ENCODE peak calls at places on chromosomes 2 and 18, in seven cellular contexts. F is fibroblast of lung, L is MG63, T is endodermal cell, C is cardiac muscle cell, U is aorta, Y is AG04450. P is an unnamed sample. For H3K9me3, the result is how much of the 10 kb centered on the place peaks cover.

GRCh38 chr2:150020937-150021673 is 433.5 kb upstream of the MMADHC start:
- DNase-seq in T (no peak), U (no peak), F (no peak), Y (no peak), L (no peak), C (peak), P (no peak)

GRCh38 chr2:30722936-30723725 is 84.1 kb downstream of the CAPN13 start:
- DNase-seq in Y (no peak), L (no peak), F (no peak), T (peak), C (no peak), U (no peak), P (no peak)

GRCh38 chr18:56068030-56068671 is 480.2 kb upstream of the TCF4 start:
- DNase-seq in L (no peak), C (no peak), U (no peak), F (peak), Y (peak), T (no peak), P (no peak)

GRCh38 chr2:229342376-229342775 is 71.3 kb upstream of the PID1 start:
- DNase-seq in L (peak), F (peak), C (peak), U (peak), Y (no peak), T (peak), P (no peak)

GRCh38 chr2:42048318-42049251 is 764 bp downstream of the PKDCC start:
- DNase-seq in Y (no peak), L (peak), F (peak), C (peak), U (peak), T (peak), P (no peak)

GRCh38 chr2:27735263-27735904 is 36.1 kb upstream of the MRPL33 start:
- DNase-seq in T (peak), F (peak), Y (peak), L (peak), C (peak), U (peak), P (peak)

GRCh38 chr2:239304533-239305221 is 96.1 kb downstream of the HDAC4 start:
- DNase-seq in C (no peak), L (no peak), Y (no peak), T (peak), U (peak), F (no peak), P (no peak)

GRCh38 chr18:50659091-50660003 is 99.5 kb downstream of the MAPK4 start:
- DNase-seq in T (peak), L (peak), Y (no peak), C (peak), U (no peak), F (peak), P (no peak)

GRCh38 chr2:147628971-147629421 is 215.8 kb upstream of the ACVR2A start:
- DNase-seq in C (no peak), L (no peak), F (peak), U (no peak), T (no peak), Y (no peak), P (no peak)

GRCh38 chr2:200596774-200597173 is 11.0 kb downstream of the AOX1 start:
- DNase-seq in T (no peak), U (no peak), F (no peak), L (no peak), Y (no peak), C (no peak), P (no peak)

GRCh38 chr2:200026838-200027237 is 71.5 kb downstream of the MAIP1 start:
- DNase-seq in L (no peak), U (no peak), F (no peak), C (no peak), T (no peak), Y (peak), P (no peak)

GRCh38 chr2:147865560-147865959 is 20.7 kb downstream of the ACVR2A start:
- DNase-seq in U (no peak), L (no peak), F (no peak), C (no peak), Y (no peak), T (no peak), P (no peak)

GRCh38 chr2:236980961-236981360 is 104.7 kb upstream of the COPS8 start:
- DNase-seq in U (no peak), C (no peak), F (no peak), T (peak), L (no peak), Y (no peak), P (no peak)

GRCh38 chr18:7946724-7947377 is 379.7 kb downstream of the PTPRM start:
- DNase-seq in L (peak), T (peak), C (peak), Y (peak), F (peak), U (no peak), P (peak)

GRCh38 chr2:4415810-4416413 is 712.5 kb downstream of the DCDC2C start:
- DNase-seq in Y (no peak), C (no peak), U (no peak), T (no peak), F (no peak), L (no peak), P (no peak)
- H3K9me3 ChIP-seq in Y (under half), C (under half), U (under half), T (under half), F (under half), L (under half), P (under half)

GRCh38 chr2:63300835-63301234 is 250.2 kb downstream of the OTX1 start:
- DNase-seq in L (no peak), T (peak), C (no peak), F (no peak), Y (no peak), U (no peak), P (no peak)

DNA sequence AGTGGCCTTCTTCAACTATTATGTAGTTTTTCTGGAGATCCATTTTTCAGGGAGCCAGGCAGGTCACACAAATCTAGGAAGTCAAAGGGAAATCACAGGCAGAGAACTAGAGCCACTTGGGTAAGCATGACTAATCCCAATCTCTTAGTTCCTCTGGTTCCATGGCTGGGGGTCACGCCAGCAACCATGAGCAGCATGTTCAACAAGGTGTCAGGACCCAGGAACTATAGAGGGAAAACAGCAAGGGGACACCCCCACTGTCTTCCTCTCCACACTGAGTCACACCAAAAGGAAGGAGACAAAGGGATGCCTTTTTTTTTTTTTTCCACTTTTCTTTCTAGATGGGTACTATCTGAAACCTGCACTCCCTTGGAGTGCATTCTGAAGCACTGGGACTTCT is 250.9 kb downstream of the OTX1 start:
- DNase-seq in U (no peak), Y (no peak), L (no peak), T (peak), F (no peak), C (no peak), P (no peak)
- H3K9me3 ChIP-seq in U (under half), Y (under half), L (under half), T (half or more), F (under half), C (under half), P (under half)

DNA sequence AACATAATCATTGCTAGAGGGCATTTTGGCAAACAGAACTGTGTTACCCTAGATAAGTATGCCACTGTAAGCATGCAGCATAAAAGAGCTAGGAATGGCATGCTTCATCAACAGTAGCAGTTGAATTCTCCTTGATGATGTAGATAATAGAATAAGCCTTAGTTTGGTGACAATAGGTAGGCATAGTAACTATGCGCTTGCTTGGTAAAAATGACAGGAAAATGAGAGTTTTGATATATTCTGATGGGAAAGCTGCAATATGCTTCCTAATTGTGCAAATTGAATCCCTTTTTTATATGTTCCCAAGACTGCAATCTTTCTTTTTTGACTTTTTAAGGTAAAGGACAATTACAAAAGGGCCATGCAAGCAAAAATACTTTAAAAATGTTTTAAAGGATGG is 930.9 kb upstream of the FAM98A start:
- DNase-seq in Y (no peak), C (no peak), L (no peak), F (no peak), T (no peak), U (no peak), P (no peak)
- H3K9me3 ChIP-seq in Y (under half), C (under half), L (under half), F (under half), T (under half), U (under half), P (under half)

DNA sequence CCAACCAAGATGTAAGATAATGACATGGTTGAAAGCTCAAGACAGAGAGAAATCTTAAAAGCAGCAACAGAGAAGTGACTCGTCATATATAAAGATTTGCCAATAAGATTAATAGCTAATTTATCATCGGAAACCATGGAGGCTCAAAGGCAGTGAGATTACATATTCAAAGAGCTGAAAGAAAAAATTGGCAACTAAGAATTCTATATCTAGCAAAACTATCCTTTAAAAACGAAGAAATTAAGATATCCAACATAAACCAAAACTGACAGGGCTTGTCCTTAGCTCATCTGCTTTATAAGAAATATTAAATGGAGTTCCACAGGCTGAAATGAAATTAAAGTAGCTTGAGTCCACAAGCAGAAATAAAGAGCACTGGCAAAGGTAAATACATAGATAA is 236.6 kb downstream of the ANAPC1 start:
- DNase-seq in L (no peak), T (no peak), Y (no peak), U (no peak), F (no peak), C (no peak), P (no peak)
- H3K9me3 ChIP-seq in L (under half), T (under half), Y (under half), U (under half), F (under half), C (under half), P (under half)

DNA sequence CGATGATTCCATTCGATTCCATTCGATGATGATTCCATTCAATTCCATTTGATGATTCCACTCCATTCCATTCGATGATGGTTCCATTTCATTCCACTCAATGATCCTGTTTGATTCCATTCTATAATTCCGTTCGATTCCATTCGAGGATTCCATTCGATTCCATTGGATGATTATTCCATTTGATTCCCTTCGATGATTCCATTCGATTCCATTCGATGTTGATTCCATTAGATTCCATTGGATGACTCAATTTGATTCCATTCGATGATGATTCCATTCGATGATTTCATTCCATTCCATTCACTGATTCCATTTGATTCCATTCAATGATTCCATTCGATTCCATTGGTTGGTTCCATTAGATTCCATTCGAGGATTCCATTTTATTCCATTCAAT is 1084.4 kb downstream of the RPIA start:
- DNase-seq in F (no peak), U (no peak), C (no peak), L (no peak), Y (no peak), T (no peak), P (no peak)
- H3K9me3 ChIP-seq in F (under half), U (under half), C (half or more), L (half or more), Y (under half), T (half or more), P (under half)